ENCODE peak calls at places on chromosome 4, in five cellular contexts. X is neuronal stem cell, J is H9, V is IMR-90, A is mesendoderm. F is an unnamed sample.

GRCh38 chr4:87865288-87865687 is 32.5 kb downstream of the MEPE start:
- DNase-seq in X (no peak), A (peak; percentile 49), J (no peak), V (no peak), F (peak; percentile 14)

GRCh38 chr4:186719925-186720694 is 3.5 kb downstream of the FAT1 start:
- DNase-seq in J (no peak), V (no peak), X (no peak), A (peak; percentile 87), F (peak; percentile 42)

GRCh38 chr4:77010841-77011354 is 61.3 kb downstream of the SEPTIN11 start:
- DNase-seq in X (no peak), J (no peak), V (peak; percentile 86), A (no peak), F (peak; percentile 91)

GRCh38 chr4:183284229-183284628 is 35.8 kb downstream of the CLDN22 start:
- DNase-seq in X (no peak), V (no peak), A (no peak), J (no peak), F (peak; percentile 17)

GRCh38 chr4:139886798-139887197 is 221.2 kb downstream of the MGST2 start:
- DNase-seq in X (no peak), J (no peak), V (no peak), A (no peak), F (no peak)

GRCh38 chr4:152408514-152409327 is 127.2 kb downstream of the FBXW7 start:
- DNase-seq in J (no peak), X (peak; percentile 14), A (peak; percentile 67), V (peak; percentile 50), F (peak; percentile 71)

GRCh38 chr4:184096561-184097239 is 121.0 kb downstream of the ENPP6 start:
- DNase-seq in J (no peak), A (no peak), V (peak; percentile 49), X (no peak), F (no peak)

GRCh38 chr4:2284934-2285664 is 23.2 kb upstream of the MXD4 start:
- DNase-seq in J (no peak), X (no peak), A (no peak), V (peak; percentile 79), F (peak; percentile 61)

GRCh38 chr4:183723561-183724228 is 64.6 kb downstream of the TRAPPC11 start:
- DNase-seq in A (no peak), V (no peak), J (no peak), X (no peak), F (no peak)

GRCh38 chr4:53551963-53552362 is 39.3 kb downstream of the LNX1 start:
- DNase-seq in V (no peak), A (no peak), J (no peak), X (no peak), F (no peak)

GRCh38 chr4:46648088-46648744 is 258.3 kb upstream of the GABRA2 start:
- DNase-seq in X (peak; percentile 23), V (peak; percentile 64), J (peak; percentile 84), A (peak; percentile 97), F (peak; percentile 82)

GRCh38 chr4:73901031-73901430 is 31.8 kb downstream of the CXCL1 start:
- DNase-seq in J (no peak), A (no peak), V (peak; percentile 37), X (no peak), F (no peak)

GRCh38 chr4:185143596-185143969 is 517 bp downstream of the SLC25A4 start:
- DNase-seq in J (no peak), X (no peak), A (no peak), V (peak; percentile 17), F (peak; percentile 32)

GRCh38 chr4:13378973-13379759 is 105.0 kb downstream of the RAB28 start:
- DNase-seq in V (no peak), X (no peak), A (peak; percentile 16), J (no peak), F (no peak)

GRCh38 chr4:13386405-13387107 is 97.6 kb downstream of the RAB28 start:
- DNase-seq in J (no peak), A (no peak), X (no peak), V (peak; percentile 21), F (no peak)

GRCh38 chr4:13384055-13384454 is 100.1 kb downstream of the RAB28 start:
- DNase-seq in X (no peak), J (no peak), A (no peak), V (no peak), F (no peak)
- H2AK5ac ChIP-seq in X (no peak overlapping the region), J (no peak overlapping the region), A (no peak overlapping the region), V (no peak overlapping the region), F (no peak overlapping the region)

DNA sequence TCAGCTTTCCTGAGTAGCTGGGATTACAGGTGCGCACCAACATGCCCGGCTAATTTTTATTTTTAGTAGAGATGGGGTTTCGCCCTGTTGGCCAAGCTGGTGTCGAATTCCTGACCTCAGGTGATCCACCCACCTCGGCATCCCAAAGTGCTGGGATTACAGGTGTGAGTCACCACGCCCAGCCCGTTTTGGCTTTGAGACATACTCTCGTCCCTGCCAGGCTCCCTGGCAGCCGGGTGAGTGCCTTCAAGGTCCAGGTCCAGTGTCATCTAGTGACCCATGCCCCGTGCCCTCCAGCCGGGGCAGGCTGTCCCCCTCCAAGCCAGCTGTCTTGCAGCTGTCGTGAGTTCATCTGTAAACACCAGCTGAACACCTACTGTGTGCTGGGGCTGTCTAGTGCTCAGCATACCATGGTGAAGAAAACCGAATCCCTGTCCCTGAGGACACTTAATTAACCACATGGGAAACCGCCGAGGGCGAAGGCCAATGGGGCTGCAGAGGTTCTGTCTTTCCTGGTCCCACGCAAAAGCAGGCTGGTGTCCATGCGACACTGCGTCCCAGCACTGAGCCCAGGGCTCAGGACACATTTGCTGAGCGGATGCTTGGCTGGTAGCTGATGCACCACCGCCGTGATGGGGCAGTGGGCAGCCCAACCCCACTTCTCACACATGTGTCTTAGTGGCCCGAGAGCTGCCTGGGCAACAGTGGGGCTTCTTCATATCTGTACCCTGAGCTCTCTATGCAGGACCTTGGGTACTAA is 21.9 kb downstream of the NSG1 start:
- DNase-seq in X (no peak), A (no peak), V (no peak), J (no peak), F (no peak)
- H2AK5ac ChIP-seq in X (no peak overlapping the region), A (no peak overlapping the region), V (no peak overlapping the region), J (no peak overlapping the region), F (no peak overlapping the region)

DNA sequence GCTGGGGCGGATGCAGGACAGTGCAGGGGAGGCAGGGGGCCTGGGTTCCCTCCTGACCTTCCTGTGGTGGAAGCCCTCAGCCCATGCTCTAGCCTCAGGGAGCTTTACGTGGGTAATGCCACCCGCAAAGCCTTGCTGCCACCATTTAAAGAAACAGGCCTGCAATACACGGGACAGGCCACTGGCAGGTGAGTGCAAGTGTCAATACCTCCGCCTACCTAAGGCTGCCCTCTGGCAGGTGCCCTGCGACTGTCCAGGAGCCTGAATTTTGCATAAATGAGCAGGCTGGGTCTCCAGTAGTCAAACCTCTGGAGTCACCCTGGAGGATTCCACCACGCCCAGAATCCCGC is 5.9 kb downstream of the CRMP1 start:
- DNase-seq in V (no peak), X (no peak), A (no peak), J (no peak), F (no peak)
- H2AK5ac ChIP-seq in V (no peak overlapping the region), X (peak overlapping the region; percentile 65), A (no peak overlapping the region), J (no peak overlapping the region), F (no peak overlapping the region)

GRCh38 chr4:168586926-168587325 is 90.1 kb downstream of the PALLD start:
- DNase-seq in J (no peak), V (no peak), X (no peak), A (peak; percentile 65), F (no peak)
- H2AK5ac ChIP-seq in J (no peak overlapping the region), V (peak overlapping the region; percentile 0), X (no peak overlapping the region), A (no peak overlapping the region), F (no peak overlapping the region)

DNA sequence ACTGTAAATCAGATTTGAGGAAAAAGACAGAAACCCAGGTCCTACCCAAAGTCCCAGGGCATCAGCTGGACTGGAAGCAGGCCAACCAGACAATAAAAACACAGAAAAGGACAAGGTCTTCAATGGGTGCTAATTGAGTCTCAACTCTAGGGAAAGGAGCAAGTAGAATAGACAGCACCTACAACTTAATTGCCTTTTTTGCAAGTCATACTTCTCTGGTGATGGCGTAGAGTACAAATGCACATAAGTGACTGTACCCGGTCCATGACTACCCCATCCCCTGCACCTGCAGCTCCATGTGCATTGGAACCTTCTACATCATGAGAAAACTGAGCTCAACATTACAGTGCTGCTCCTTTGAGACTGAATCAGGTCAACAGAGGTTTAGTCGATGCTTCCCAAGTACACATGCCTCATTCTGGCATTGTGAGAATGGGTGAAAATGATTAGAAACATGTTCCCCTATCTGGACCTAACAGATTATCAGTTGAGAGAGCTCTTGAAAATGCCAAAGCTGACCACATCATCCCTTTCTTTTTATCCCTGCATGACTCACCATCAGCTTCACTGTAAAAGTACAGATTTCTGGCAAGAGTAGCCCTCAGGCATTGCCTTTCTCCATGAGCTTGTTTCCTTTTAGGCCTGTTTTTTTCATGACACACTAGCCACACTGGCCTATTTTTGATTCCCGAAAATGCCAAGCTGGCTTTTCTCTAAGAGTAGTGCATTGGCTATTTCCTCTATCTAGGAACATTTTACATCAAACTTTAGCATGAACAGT is 298.3 kb downstream of the HS3ST1 start:
- DNase-seq in X (no peak), A (peak; percentile 25), V (peak; percentile 8), J (no peak), F (peak; percentile 51)
- H2AK5ac ChIP-seq in X (no peak overlapping the region), A (no peak overlapping the region), V (no peak overlapping the region), J (no peak overlapping the region), F (no peak overlapping the region)

DNA sequence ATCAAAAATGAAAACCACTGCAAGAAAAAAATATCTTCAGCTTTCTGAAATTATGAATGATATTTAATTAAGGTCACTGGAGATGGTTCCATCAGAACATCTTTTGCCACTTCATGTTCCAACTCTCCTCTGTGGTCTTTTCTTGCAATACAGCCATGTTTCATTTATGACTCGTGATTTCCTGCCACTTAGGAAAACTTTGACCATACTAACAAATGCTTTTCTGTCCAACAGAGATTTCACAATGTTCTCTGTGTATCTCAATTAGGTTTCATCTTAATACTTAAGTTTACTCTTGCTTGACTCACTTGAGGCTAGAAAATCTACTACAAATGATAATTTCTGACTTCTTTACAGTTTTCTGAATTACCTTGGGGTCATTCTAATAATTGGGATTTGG is 330.9 kb downstream of the CXXC4 start:
- DNase-seq in V (no peak), J (no peak), A (no peak), X (no peak), F (peak; percentile 59)
- H2AK5ac ChIP-seq in V (no peak overlapping the region), J (no peak overlapping the region), A (no peak overlapping the region), X (no peak overlapping the region), F (no peak overlapping the region)

GRCh38 chr4:58286335-58286734 is 1176.2 kb upstream of the IGFBP7 start:
- DNase-seq in A (no peak), V (no peak), J (no peak), X (no peak), F (no peak)
- H2AK5ac ChIP-seq in A (no peak overlapping the region), V (no peak overlapping the region), J (no peak overlapping the region), X (no peak overlapping the region), F (no peak overlapping the region)